ENCODE peak calls at places on chromosomes 3 and 15, in eight cellular contexts. R is IMR-90; Q is fibroblast of pulmonary artery; I is tibial artery; T is CD8-positive, alpha-beta T cell; C is AG10803; P is MCF 10A; N is GM13977. J is an unnamed sample.

GRCh38 chr3:32613183-32613582 is 42.5 kb upstream of the DYNC1LI1 start:
- DNase-seq in R (no peak), Q (no peak), I (no peak), T (no peak), C (no peak), P (peak; percentile 47), N (no peak), J (no peak)

GRCh38 chr15:31489801-31490646 is 163.4 kb downstream of the KLF13 start:
- DNase-seq in R (peak; percentile 62), Q (peak; percentile 74), I (no peak), T (no peak), C (peak; percentile 63), P (peak; percentile 72), N (peak; percentile 63), J (no peak)

GRCh38 chr3:42546691-42547213 is 35.0 kb downstream of the SEC22C start:
- DNase-seq in R (no peak), Q (no peak), I (no peak), T (no peak), C (no peak), P (no peak), N (no peak), J (no peak)

GRCh38 chr3:73086071-73086494 is 24.6 kb downstream of the EBLN2 start:
- DNase-seq in R (peak; percentile 43), Q (peak; percentile 62), I (no peak), T (peak; percentile 35), C (peak; percentile 43), P (peak; percentile 54), N (peak; percentile 51), J (no peak)

GRCh38 chr3:195746751-195747150 is 26.0 kb downstream of the MUC20 start:
- DNase-seq in R (no peak), Q (no peak), I (no peak), T (no peak), C (no peak), P (no peak), N (no peak), J (no peak)

GRCh38 chr15:82621970-82622369 is 25.2 kb downstream of the CPEB1 start:
- DNase-seq in R (no peak), Q (no peak), I (no peak), T (no peak), C (no peak), P (peak; percentile 8), N (no peak), J (no peak)

GRCh38 chr15:48602358-48603122 is 43.0 kb downstream of the FBN1 start:
- DNase-seq in R (peak; percentile 81), Q (peak; percentile 89), I (no peak), T (no peak), C (peak; percentile 85), P (peak; percentile 18), N (no peak), J (no peak)

GRCh38 chr3:176349706-176350105 is 847.6 kb downstream of the TBL1XR1 start:
- DNase-seq in R (no peak), Q (no peak), I (no peak), T (no peak), C (no peak), P (peak; percentile 23), N (no peak), J (no peak)

GRCh38 chr15:87866961-87867360 is 389.6 kb downstream of the NTRK3 start:
- DNase-seq in R (no peak), Q (no peak), I (no peak), T (no peak), C (no peak), P (no peak), N (no peak), J (no peak)

GRCh38 chr3:181862502-181862901 is 150.8 kb downstream of the SOX2 start:
- DNase-seq in R (no peak), Q (no peak), I (no peak), T (no peak), C (no peak), P (no peak), N (no peak), J (no peak)

GRCh38 chr3:9028134-9028533 is 64.9 kb upstream of the RAD18 start:
- DNase-seq in R (peak; percentile 35), Q (peak; percentile 86), I (peak; percentile 93), T (no peak), C (peak; percentile 73), P (peak; percentile 45), N (no peak), J (no peak)

GRCh38 chr15:73293773-73294172 is 75.0 kb downstream of the HCN4 start:
- DNase-seq in R (no peak), Q (no peak), I (no peak), T (no peak), C (no peak), P (no peak), N (no peak), J (no peak)

GRCh38 chr3:141796436-141797166 is 33.4 kb downstream of the GRK7 start:
- DNase-seq in R (no peak), Q (no peak), I (no peak), T (peak; percentile 51), C (peak; percentile 89), P (no peak), N (peak; percentile 77), J (peak; percentile 58)

GRCh38 chr15:28900892-28901586 is 15.3 kb downstream of the APBA2 start:
- DNase-seq in R (no peak), Q (no peak), I (peak; percentile 55), T (no peak), C (no peak), P (no peak), N (no peak), J (no peak)

GRCh38 chr15:28901587-28901980 is 15.8 kb downstream of the APBA2 start:
- DNase-seq in R (no peak), Q (no peak), I (peak; percentile 43), T (no peak), C (no peak), P (no peak), N (no peak), J (no peak)

GRCh38 chr15:28902856-28903255 is 17.1 kb downstream of the APBA2 start:
- DNase-seq in R (no peak), Q (no peak), I (peak; percentile 33), T (no peak), C (no peak), P (no peak), N (no peak), J (no peak)

GRCh38 chr15:28903555-28903954 is 17.8 kb downstream of the APBA2 start:
- DNase-seq in R (no peak), Q (no peak), I (peak; percentile 51), T (no peak), C (no peak), P (no peak), N (no peak), J (no peak)

DNA sequence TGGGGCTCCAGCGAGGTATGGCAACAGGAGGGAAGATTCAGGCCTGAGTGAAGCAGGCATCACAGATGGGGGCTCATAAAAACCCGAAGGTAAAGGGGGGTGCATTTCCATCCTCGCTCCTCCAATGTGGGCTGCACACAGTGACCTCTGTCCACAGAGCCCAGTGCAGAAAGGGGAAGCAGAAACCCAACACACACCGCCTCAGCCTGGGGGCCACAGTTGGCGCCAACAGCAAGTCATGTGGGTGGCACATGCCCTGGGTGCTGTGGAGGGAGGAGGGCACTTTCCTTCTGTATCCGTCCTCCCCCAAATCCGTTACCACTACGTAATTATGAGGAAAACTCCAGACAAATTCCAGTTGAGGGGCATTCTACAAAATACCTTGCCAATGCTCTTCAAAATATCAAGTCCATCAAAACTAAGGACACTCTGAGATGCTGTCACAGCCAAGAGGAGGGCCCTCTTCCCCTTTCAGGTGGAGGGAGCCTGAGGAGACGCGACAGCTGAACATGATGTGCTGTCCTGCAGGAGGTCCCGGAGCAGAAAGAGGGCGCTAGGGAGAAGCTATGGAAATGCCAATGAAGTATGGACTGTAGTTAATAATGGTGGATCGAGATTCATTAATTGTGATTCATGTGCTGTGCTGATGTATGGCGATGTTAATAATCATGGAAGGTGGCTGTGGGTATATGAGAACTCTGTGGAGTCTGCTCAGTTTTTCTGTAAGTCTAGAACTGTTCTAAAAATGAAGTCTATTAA is 16.4 kb downstream of the APBA2 start:
- DNase-seq in R (no peak), Q (no peak), I (peak; percentile 34), T (no peak), C (no peak), P (no peak), N (no peak), J (no peak)
- TF ChIP-seq CTCF in R (peak; percentile 7), Q (peak; percentile 23), I (no peak), T (no peak), C (no peak), P (no peak), N (no peak), J (no peak)

DNA sequence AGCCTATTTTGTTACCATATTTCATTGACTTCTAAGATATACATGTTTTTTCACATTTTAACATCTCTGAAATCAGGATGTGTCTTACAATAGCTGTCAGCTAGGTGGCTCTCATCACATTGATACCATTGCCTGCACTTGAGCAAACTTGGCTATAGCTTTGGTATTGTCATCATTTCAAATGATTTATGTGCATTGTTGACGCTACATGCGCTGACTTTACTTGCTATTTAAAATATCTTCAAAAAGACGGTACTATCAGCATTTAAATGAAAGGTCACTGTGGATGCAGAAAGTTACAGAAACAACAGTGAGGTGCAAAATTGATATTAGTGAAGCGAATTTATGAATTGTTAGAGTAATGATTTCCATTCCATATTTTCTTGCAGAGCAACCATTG is 54.0 kb upstream of the ABHD2 start:
- DNase-seq in R (peak; percentile 36), Q (peak; percentile 43), I (no peak), T (no peak), C (peak; percentile 44), P (peak; percentile 33), N (no peak), J (no peak)
- TF ChIP-seq CTCF in R (peak; percentile 42), Q (peak; percentile 54), I (peak; percentile 20), T (no peak), C (peak; percentile 62), P (no peak), N (peak; percentile 22), J (no peak)

GRCh38 chr3:136682740-136683312 is 69.4 kb downstream of the STAG1 start:
- DNase-seq in R (no peak), Q (no peak), I (no peak), T (no peak), C (no peak), P (no peak), N (no peak), J (no peak)

GRCh38 chr3:136675150-136675858 is 76.9 kb downstream of the STAG1 start:
- DNase-seq in R (no peak), Q (no peak), I (no peak), T (no peak), C (no peak), P (no peak), N (no peak), J (no peak)

GRCh38 chr3:136676009-136676408 is 76.2 kb downstream of the STAG1 start:
- DNase-seq in R (no peak), Q (no peak), I (no peak), T (no peak), C (no peak), P (no peak), N (no peak), J (no peak)

DNA sequence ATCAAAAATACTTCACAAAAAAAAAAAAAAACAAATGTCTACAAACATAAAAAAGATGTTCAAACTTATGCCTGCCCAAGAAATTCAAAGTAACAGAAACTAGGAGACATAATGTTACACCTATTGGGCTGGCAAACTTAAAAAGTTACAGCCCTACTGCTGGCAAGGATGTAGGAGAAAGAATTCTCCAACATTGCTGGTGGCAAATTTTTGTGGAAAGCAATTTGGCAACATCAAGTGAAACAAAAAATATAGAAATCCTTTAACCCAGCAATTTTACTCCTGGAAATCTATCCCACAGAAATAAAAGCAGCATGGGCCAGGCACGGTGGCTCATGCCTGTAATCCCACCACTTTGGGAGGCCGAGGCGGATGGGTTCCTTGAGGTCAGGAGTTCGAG is 73.2 kb downstream of the STAG1 start:
- DNase-seq in R (no peak), Q (no peak), I (no peak), T (no peak), C (peak; percentile 71), P (no peak), N (no peak), J (no peak)
- TF ChIP-seq CTCF in R (no peak), Q (no peak), I (no peak), T (no peak), C (no peak), P (no peak), N (no peak), J (no peak)

GRCh38 chr15:78438595-78439285 is 724 bp downstream of the IREB2 start:
- DNase-seq in R (no peak), Q (peak; percentile 19), I (no peak), T (peak; percentile 7), C (peak; percentile 31), P (peak; percentile 28), N (no peak), J (no peak)
- TF ChIP-seq CTCF in R (peak; percentile 28), Q (peak; percentile 34), I (no peak), T (no peak), C (peak; percentile 52), P (no peak), N (no peak), J (peak; percentile 6)